ENCODE peak calls at places on chromosomes 11 and 22, in seven cellular contexts. S is B cell; C is mammary epithelial cell; J is choroid plexus epithelial cell; M is GM13977; B is progenitor cell of endocrine pancreas; E is CD8-positive, alpha-beta T cell. D is an unnamed sample.

GRCh38 chr22:22720724-22721261 is 76.4 kb downstream of the GGTLC2 start:
- DNase-seq in E (no peak), M (peak; percentile 42), C (peak; percentile 28), B (no peak), J (peak; percentile 25), S (peak; percentile 45), D (no peak)

GRCh38 chr11:83249972-83250593 is 36.1 kb downstream of the CCDC90B start:
- DNase-seq in E (no peak), C (peak; percentile 20), S (peak; percentile 38), J (peak; percentile 83), B (no peak), M (peak; percentile 47), D (no peak)

GRCh38 chr22:41411021-41411851 is 29.5 kb downstream of the TEF start:
- DNase-seq in B (no peak), E (no peak), J (no peak), M (no peak), C (no peak), S (no peak), D (no peak)

GRCh38 chr11:110716361-110716760 is 4.1 kb upstream of the ARHGAP20 start:
- DNase-seq in C (no peak), E (no peak), M (no peak), S (no peak), B (no peak), J (peak; percentile 71), D (no peak)

GRCh38 chr11:132576706-132577105 is 955.6 kb downstream of the OPCML start:
- DNase-seq in S (no peak), E (no peak), J (peak; percentile 92), M (no peak), C (peak; percentile 61), B (no peak), D (no peak)

GRCh38 chr11:77141034-77141433 is 13.0 kb downstream of the MYO7A start:
- DNase-seq in E (no peak), S (no peak), J (peak; percentile 65), M (no peak), B (no peak), C (peak; percentile 66), D (no peak)

GRCh38 chr11:38256436-38256835 is 1658.4 kb upstream of the RAG2 start:
- DNase-seq in M (no peak), S (no peak), E (no peak), J (no peak), C (no peak), B (no peak), D (no peak)

GRCh38 chr22:29152045-29152380 is 53.7 kb upstream of the EMID1 start:
- DNase-seq in B (no peak), E (no peak), S (no peak), C (no peak), J (no peak), M (no peak), D (no peak)

GRCh38 chr11:134139303-134139872 is 70.5 kb downstream of the JAM3 start:
- DNase-seq in J (no peak), E (no peak), M (no peak), B (no peak), S (no peak), C (no peak), D (no peak)

GRCh38 chr22:24965822-24966626 is 13.5 kb downstream of the KIAA1671 start:
- DNase-seq in B (no peak), S (no peak), M (no peak), E (no peak), C (peak; percentile 92), J (peak; percentile 40), D (peak; percentile 94)

GRCh38 chr11:67615455-67616430 is 9.0 kb downstream of the NDUFV1 start:
- DNase-seq in S (peak; percentile 39), B (no peak), E (no peak), J (peak; percentile 26), M (peak; percentile 57), C (no peak), D (peak; percentile 63)

GRCh38 chr11:69636512-69636866 is 4.5 kb upstream of the CCND1 start:
- DNase-seq in C (no peak), J (peak; percentile 96), S (no peak), B (peak; percentile 71), E (no peak), M (no peak), D (peak; percentile 82)

GRCh38 chr22:28779833-28780232 is 7.3 kb downstream of the CCDC117 start:
- DNase-seq in E (no peak), S (no peak), C (no peak), M (no peak), J (no peak), B (no peak), D (no peak)

GRCh38 chr22:20080445-20080775 is 369 bp downstream of the DGCR8 start:
- DNase-seq in J (peak; percentile 41), B (peak; percentile 48), S (peak; percentile 95), C (peak; percentile 50), E (peak; percentile 35), M (peak; percentile 91), D (peak; percentile 68)

GRCh38 chr11:69012092-69013008 is 696 bp downstream of the MRGPRF start:
- DNase-seq in C (no peak), S (no peak), J (peak; percentile 42), E (no peak), B (no peak), M (no peak), D (no peak)

GRCh38 chr22:20967697-20968201 is 694 bp downstream of the AIFM3 start:
- DNase-seq in J (no peak), S (no peak), C (no peak), E (no peak), M (no peak), B (no peak), D (no peak)

GRCh38 chr22:24026056-24026455 is 15.0 kb downstream of the CABIN1 start:
- DNase-seq in C (no peak), E (no peak), J (no peak), B (no peak), S (no peak), M (no peak), D (no peak)

GRCh38 chr11:43639224-43639623 is 41.3 kb upstream of the HSD17B12 start:
- DNase-seq in J (no peak), M (no peak), E (no peak), S (no peak), B (no peak), C (no peak), D (no peak)

GRCh38 chr22:33666661-33667619 is 253.3 kb downstream of the LARGE1 start:
- DNase-seq in M (no peak), C (no peak), B (no peak), J (no peak), S (peak; percentile 25), E (no peak), D (peak; percentile 20)

GRCh38 chr11:64998690-64999431 is 2.1 kb upstream of the BATF2 start:
- DNase-seq in J (no peak), B (no peak), C (no peak), M (no peak), E (no peak), S (no peak), D (peak; percentile 90)

GRCh38 chr11:109138200-109138599 is 283.8 kb upstream of the C11orf87 start:
- DNase-seq in S (no peak), E (no peak), B (no peak), C (peak; percentile 33), J (peak; percentile 54), M (no peak), D (no peak)

GRCh38 chr11:60993611-60994010 is 22.1 kb downstream of the CD6 start:
- DNase-seq in S (no peak), J (no peak), B (no peak), M (no peak), E (no peak), C (no peak), D (no peak)
- TF ChIP-seq CTCF in S (no peak), J (no peak), B (no peak), M (no peak), E (no peak), C (no peak), D (no peak)

GRCh38 chr22:49923445-49923844 is 5.0 kb downstream of the CRELD2 start:
- DNase-seq in E (no peak), S (no peak), B (no peak), C (no peak), J (no peak), M (peak; percentile 78), D (no peak)
- TF ChIP-seq CTCF in E (no peak), S (peak; percentile 68), B (no peak), C (no peak), J (peak; percentile 37), M (peak; percentile 62), D (no peak)

GRCh38 chr11:131038597-131038996 is 122.3 kb upstream of the SNX19 start:
- DNase-seq in M (peak; percentile 43), S (no peak), B (no peak), E (no peak), J (peak; percentile 44), C (peak; percentile 32), D (no peak)
- TF ChIP-seq CTCF in M (peak; percentile 49), S (no peak), B (no peak), E (no peak), J (peak; percentile 48), C (peak; percentile 35), D (no peak)

GRCh38 chr22:45082795-45083194 is 73.0 kb upstream of the PHF21B start:
- DNase-seq in B (no peak), E (no peak), M (no peak), S (no peak), C (no peak), J (peak; percentile 5), D (no peak)
- TF ChIP-seq CTCF in B (peak; percentile 36), E (no peak), M (peak; percentile 72), S (no peak), C (peak; percentile 18), J (peak; percentile 38), D (no peak)

GRCh38 chr11:26753738-26754504 is 32.1 kb upstream of the SLC5A12 start:
- DNase-seq in E (no peak), S (no peak), M (no peak), B (peak; percentile 14), J (peak; percentile 91), C (peak; percentile 40), D (peak; percentile 39)
- TF ChIP-seq CTCF in E (no peak), S (peak; percentile 22), M (peak; percentile 56), B (peak; percentile 88), J (peak; percentile 86), C (peak; percentile 72), D (peak; percentile 53)

DNA sequence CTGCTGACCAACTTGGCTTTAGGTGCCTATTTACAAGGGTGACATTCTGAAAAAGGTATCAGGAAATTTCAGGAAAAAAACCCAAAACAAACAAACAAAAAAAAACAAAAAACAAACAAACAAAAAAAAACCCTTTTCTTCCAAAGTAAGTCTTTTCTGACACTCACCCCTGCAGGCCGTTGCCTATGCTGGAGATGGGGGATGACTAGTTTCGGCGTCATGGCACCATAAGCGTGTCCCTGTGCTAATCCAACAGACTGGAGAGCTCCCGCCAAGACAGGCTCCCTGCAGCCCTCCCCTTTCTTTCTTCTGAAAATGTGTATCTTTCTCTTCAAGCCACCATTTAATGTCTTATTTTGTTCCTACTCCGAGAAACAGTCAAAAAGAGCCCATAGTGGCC is 13.7 kb downstream of the VSIG10L2 start:
- DNase-seq in J (no peak), E (no peak), S (no peak), M (no peak), C (no peak), B (no peak), D (no peak)
- TF ChIP-seq CTCF in J (no peak), E (no peak), S (no peak), M (no peak), C (no peak), B (no peak), D (no peak)

GRCh38 chr11:32385998-32386397 is 49.3 kb downstream of the WT1 start:
- DNase-seq in S (no peak), C (peak; percentile 47), J (peak; percentile 75), E (no peak), M (no peak), B (no peak), D (peak; percentile 20)
- TF ChIP-seq CTCF in S (no peak), C (peak; percentile 60), J (peak; percentile 80), E (no peak), M (peak; percentile 32), B (peak; percentile 58), D (no peak)

D was measured in colonic mucosa.